ENCODE peak calls at places on chromosomes 6 and 20, in four cellular contexts. M is stomach, W is AG09319, Y is mammary epithelial cell. V is an unnamed sample.

GRCh38 chr6:8888468-8888867 is 453.1 kb upstream of the SLC35B3 start:
- DNase-seq in M (no peak), W (no peak), Y (no peak), V (peak; percentile 30)

GRCh38 chr6:39920147-39920546 is 14.1 kb downstream of the MOCS1 start:
- DNase-seq in M (no peak), W (no peak), Y (no peak), V (no peak)

GRCh38 chr6:143465546-143465945 is 14.9 kb downstream of the PEX3 start:
- DNase-seq in M (no peak), W (no peak), Y (no peak), V (peak; percentile 12)

GRCh38 chr6:75986935-75987334 is 85.5 kb downstream of the IMPG1 start:
- DNase-seq in M (no peak), W (no peak), Y (no peak), V (no peak)

GRCh38 chr20:18628330-18628941 is 40.6 kb downstream of the DTD1 start:
- DNase-seq in M (peak; percentile 44), W (no peak), Y (peak; percentile 8), V (peak; percentile 30)

GRCh38 chr6:105600342-105601293 is 197.7 kb upstream of the PREP start:
- DNase-seq in M (no peak), W (no peak), Y (peak; percentile 92), V (peak; percentile 94)

GRCh38 chr20:43774754-43775153 is 48.0 kb upstream of the GTSF1L start:
- DNase-seq in M (no peak), W (no peak), Y (no peak), V (no peak)

GRCh38 chr20:5316188-5317158 is at the start of gene PROKR2:
- DNase-seq in M (no peak), W (no peak), Y (peak; percentile 23), V (no peak)

GRCh38 chr20:46894971-46895905 is 595 bp downstream of the EYA2 start:
- DNase-seq in M (peak; percentile 36), W (no peak), Y (peak; percentile 25), V (no peak)

GRCh38 chr6:33911488-33911887 is 107.7 kb upstream of the MLN start:
- DNase-seq in M (no peak), W (no peak), Y (no peak), V (no peak)

GRCh38 chr6:55016261-55016660 is 158.1 kb upstream of the HCRTR2 start:
- DNase-seq in M (no peak), W (no peak), Y (no peak), V (no peak)

GRCh38 chr20:42634096-42634495 is 555.6 kb downstream of the PTPRT start:
- DNase-seq in M (no peak), W (no peak), Y (no peak), V (no peak)

GRCh38 chr6:111642463-111643158 is 36.9 kb upstream of the TRAF3IP2 start:
- DNase-seq in M (peak; percentile 64), W (peak; percentile 61), Y (peak; percentile 65), V (peak; percentile 80)

GRCh38 chr6:109332748-109333147 is 49.5 kb downstream of the CD164 start:
- DNase-seq in M (peak; percentile 38), W (no peak), Y (no peak), V (no peak)

GRCh38 chr20:3745686-3746173 is 13.2 kb downstream of the HSPA12B start:
- DNase-seq in M (no peak), W (no peak), Y (no peak), V (no peak)

GRCh38 chr20:61904456-61904855 is 161.2 kb downstream of the TAF4 start:
- DNase-seq in M (no peak), W (no peak), Y (no peak), V (no peak)

GRCh38 chr20:20443509-20443908 is 75.6 kb downstream of the INSM1 start:
- DNase-seq in M (no peak), W (no peak), Y (no peak), V (no peak)

GRCh38 chr6:132259070-132259469 is 142.2 kb downstream of the MOXD1 start:
- DNase-seq in M (no peak), W (no peak), Y (peak; percentile 12), V (peak; percentile 30)

GRCh38 chr20:22688485-22688884 is 104.1 kb upstream of the FOXA2 start:
- DNase-seq in M (no peak), W (no peak), Y (no peak), V (peak; percentile 29)

GRCh38 chr20:56345911-56346310 is 12.9 kb upstream of the FAM210B start:
- DNase-seq in M (no peak), W (no peak), Y (no peak), V (no peak)

GRCh38 chr20:4858000-4858399 is 136.3 kb downstream of the PRND start:
- DNase-seq in M (no peak), W (no peak), Y (no peak), V (no peak)

GRCh38 chr6:169168706-169169105 is 84.9 kb downstream of the THBS2 start:
- DNase-seq in M (peak; percentile 14), W (no peak), Y (no peak), V (no peak)

GRCh38 chr20:23652371-23652770 is 14.6 kb upstream of the CST3 start:
- DNase-seq in M (no peak), W (no peak), Y (peak; percentile 63), V (no peak)

GRCh38 chr20:8431538-8432434 is 299.7 kb downstream of the PLCB1 start:
- DNase-seq in M (no peak), W (no peak), Y (no peak), V (no peak)

DNA sequence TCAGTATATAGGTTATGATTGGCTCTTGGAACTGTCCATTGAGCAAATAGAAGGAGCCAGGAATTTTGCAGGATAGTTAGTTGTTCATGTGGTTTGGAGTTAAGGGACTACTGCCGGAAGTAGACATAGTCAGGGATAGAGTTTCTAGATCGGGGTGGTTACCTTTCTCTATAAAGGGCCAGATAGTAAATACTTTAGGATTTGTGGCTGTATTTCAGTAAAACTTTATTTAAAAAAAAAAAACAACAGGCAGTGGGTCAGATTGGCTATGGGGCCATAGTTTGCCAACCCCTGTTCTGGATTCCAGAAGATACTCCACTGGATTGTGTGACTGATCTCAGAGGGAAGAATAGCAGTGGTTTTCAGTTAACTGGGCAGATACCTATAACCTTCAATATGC is 489.3 kb upstream of the SOX4 start:
- DNase-seq in M (no peak), W (no peak), Y (no peak), V (no peak)
- TF ChIP-seq CTCF in M (no peak), W (no peak), Y (no peak), V (no peak)

GRCh38 chr6:148760568-148761531 is 14.0 kb downstream of the UST start:
- DNase-seq in M (peak; percentile 35), W (peak; percentile 71), Y (peak; percentile 53), V (peak; percentile 54)
- TF ChIP-seq CTCF in M (no peak), W (no peak), Y (no peak), V (no peak)

DNA sequence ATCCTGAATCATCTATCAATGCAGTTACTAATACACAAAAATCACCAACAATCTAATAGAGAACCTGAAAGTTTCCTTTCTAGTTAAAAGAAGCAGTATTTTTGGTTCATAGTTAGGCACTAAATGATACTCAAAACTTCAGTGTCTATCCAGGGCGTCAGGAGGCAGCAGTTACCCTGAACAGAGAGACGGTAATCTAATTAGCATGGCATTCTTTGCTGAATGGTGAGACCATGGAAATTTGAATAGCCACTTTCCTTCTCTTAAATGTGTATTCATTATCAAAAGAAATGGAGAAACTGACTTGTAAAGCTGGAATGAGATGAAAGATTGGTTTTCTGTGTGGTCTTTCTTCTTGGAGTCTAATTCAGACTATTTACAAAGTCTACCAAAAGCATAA is 146.6 kb upstream of the BMP5 start:
- DNase-seq in M (no peak), W (no peak), Y (no peak), V (no peak)
- TF ChIP-seq CTCF in M (no peak), W (peak; percentile 30), Y (no peak), V (no peak)

GRCh38 chr20:24795444-24795843 is 153.6 kb upstream of the CST7 start:
- DNase-seq in M (no peak), W (no peak), Y (no peak), V (no peak)
- TF ChIP-seq CTCF in M (no peak), W (no peak), Y (no peak), V (no peak)

GRCh38 chr6:617485-618100 is 39.3 kb downstream of the HUS1B start:
- DNase-seq in M (no peak), W (no peak), Y (no peak), V (no peak)
- TF ChIP-seq CTCF in M (no peak), W (no peak), Y (peak; percentile 51), V (no peak)

DNA sequence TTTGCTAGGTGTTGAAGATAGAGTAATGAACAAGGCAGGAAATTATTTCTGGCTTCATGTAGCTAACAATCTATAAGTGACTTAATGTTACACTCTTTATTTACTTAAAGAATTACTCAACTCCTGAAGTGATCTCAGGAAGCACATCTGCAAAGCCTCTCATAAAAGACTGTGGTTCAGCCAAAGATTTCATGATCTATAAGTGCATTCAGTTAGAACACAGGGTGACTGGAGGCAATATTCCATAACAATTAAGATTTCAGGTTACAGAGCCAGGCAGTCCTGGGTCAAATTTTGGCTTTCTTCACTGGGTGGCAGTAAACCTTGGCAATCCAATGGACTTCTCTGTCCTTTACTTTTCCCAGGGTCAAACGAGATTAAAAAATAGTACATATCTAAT is 204.0 kb downstream of the TPBG start:
- DNase-seq in M (no peak), W (no peak), Y (no peak), V (peak; percentile 27)
- TF ChIP-seq CTCF in M (no peak), W (no peak), Y (no peak), V (no peak)

GRCh38 chr6:36386495-36387439 is 702 bp downstream of the ETV7 start:
- DNase-seq in M (peak; percentile 43), W (no peak), Y (peak; percentile 68), V (peak; percentile 45)
- TF ChIP-seq CTCF in M (no peak), W (peak; percentile 19), Y (peak; percentile 9), V (no peak)

DNA sequence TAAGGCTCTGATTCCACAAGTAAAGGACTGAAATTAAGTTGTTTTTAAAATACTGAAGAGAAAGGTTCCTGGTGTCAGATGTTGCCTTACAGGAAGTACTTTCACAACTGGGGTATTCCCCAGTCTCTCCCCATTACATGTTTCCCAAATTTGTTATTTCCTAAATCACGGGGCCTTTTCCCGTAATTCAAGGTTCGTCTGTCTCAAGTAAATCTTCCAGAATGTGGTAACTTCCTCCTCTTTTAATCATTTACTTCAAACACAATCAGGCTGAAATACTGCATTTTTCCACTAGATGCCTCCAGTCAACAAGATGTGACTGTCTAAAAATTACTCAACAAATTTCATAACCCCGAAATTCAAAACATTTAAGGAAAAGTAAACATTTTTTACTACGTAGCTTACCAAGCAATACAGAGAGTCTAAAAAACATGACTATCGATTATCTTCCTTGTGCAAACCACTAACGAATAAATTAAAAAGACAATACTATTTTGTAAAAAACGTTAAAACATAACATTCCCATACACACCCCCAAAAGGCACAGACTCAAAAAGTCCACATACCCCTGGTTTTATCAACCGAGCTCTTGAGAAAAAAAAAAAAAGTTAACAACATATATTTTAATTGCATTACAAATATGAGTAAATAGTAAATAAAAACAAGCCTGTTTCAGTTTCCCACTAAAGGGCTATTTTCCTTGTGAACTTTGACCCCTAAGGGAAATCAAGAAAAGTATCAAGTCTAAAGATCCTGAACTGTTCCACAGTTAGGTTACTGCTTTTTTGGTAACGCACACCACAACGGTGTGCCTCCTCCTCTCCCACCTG is 1.7 kb downstream of the SOD2 start:
- DNase-seq in M (no peak), W (peak; percentile 82), Y (peak; percentile 87), V (peak; percentile 89)
- TF ChIP-seq CTCF in M (no peak), W (peak; percentile 71), Y (peak; percentile 79), V (peak; percentile 81)

GRCh38 chr6:30884521-30885480 is 482 bp downstream of the DDR1 start:
- DNase-seq in M (peak; percentile 43), W (no peak), Y (peak; percentile 78), V (peak; percentile 66)
- TF ChIP-seq CTCF in M (no peak), W (no peak), Y (peak; percentile 5), V (no peak)

GRCh38 chr6:79543411-79543810 is 6.2 kb upstream of the LCA5 start:
- DNase-seq in M (no peak), W (no peak), Y (no peak), V (no peak)
- TF ChIP-seq CTCF in M (no peak), W (no peak), Y (no peak), V (no peak)

V was measured in MCF 10A.